ENCODE peak calls at places on chromosome 21, in five cellular contexts. Z is fibroblast of lung, B is GM23338, L is K562, C is astrocyte. D is an unnamed sample.

GRCh38 chr21:38170705-38171682 is 85.8 kb upstream of the KCNJ15 start:
- DNase-seq in Z (peak; percentile 45), B (peak; percentile 16), L (no peak), C (peak; percentile 34), D (no peak)

GRCh38 chr21:44764319-44765230 is 37.0 kb downstream of the UBE2G2 start:
- DNase-seq in Z (no peak), B (no peak), L (peak; percentile 91), C (no peak), D (no peak)

GRCh38 chr21:38095220-38095619 is 161.6 kb upstream of the KCNJ15 start:
- DNase-seq in Z (peak; percentile 16), B (no peak), L (no peak), C (no peak), D (no peak)

GRCh38 chr21:43211085-43212071 is 42.6 kb downstream of the CRYAA start:
- DNase-seq in Z (peak; percentile 8), B (peak; percentile 63), L (no peak), C (no peak), D (peak; percentile 71)

GRCh38 chr21:19343711-19344110 is 940.1 kb upstream of the TMPRSS15 start:
- DNase-seq in Z (no peak), B (no peak), L (no peak), C (no peak), D (no peak)

GRCh38 chr21:35172231-35172630 is 123.1 kb upstream of the RUNX1 start:
- DNase-seq in Z (no peak), B (no peak), L (no peak), C (no peak), D (no peak)

GRCh38 chr21:44013380-44014088 is 1.4 kb downstream of the TRAPPC10 start:
- DNase-seq in Z (no peak), B (peak; percentile 34), L (peak; percentile 15), C (no peak), D (peak; percentile 30)

GRCh38 chr21:17819114-17819877 is at the start of gene C21orf91:
- DNase-seq in Z (peak; percentile 88), B (peak; percentile 82), L (peak; percentile 89), C (peak; percentile 77), D (peak; percentile 93)

GRCh38 chr21:32494946-32495703 is 82.6 kb downstream of the EVA1C start:
- DNase-seq in Z (peak; percentile 89), B (peak; percentile 32), L (peak; percentile 25), C (peak; percentile 90), D (peak; percentile 10)

GRCh38 chr21:24895885-24896734 is 711.2 kb downstream of the MRPL39 start:
- DNase-seq in Z (peak; percentile 42), B (peak; percentile 66), L (no peak), C (peak; percentile 37), D (peak; percentile 6)

GRCh38 chr21:43188712-43189151 is 19.9 kb downstream of the CRYAA start:
- DNase-seq in Z (no peak), B (no peak), L (no peak), C (no peak), D (no peak)

GRCh38 chr21:21722736-21723135 is 724.5 kb downstream of the NCAM2 start:
- DNase-seq in Z (peak; percentile 59), B (no peak), L (no peak), C (peak; percentile 56), D (no peak)

GRCh38 chr21:35738342-35738961 is 321.9 kb downstream of the SETD4 start:
- DNase-seq in Z (peak; percentile 86), B (no peak), L (no peak), C (peak; percentile 84), D (peak; percentile 18)

GRCh38 chr21:44874497-44875331 is 1.2 kb upstream of the PTTG1IP start:
- DNase-seq in Z (no peak), B (peak; percentile 63), L (no peak), C (no peak), D (peak; percentile 43)

GRCh38 chr21:25929859-25930520 is 195.2 kb downstream of the GABPA start:
- DNase-seq in Z (peak; percentile 80), B (peak; percentile 38), L (no peak), C (peak; percentile 75), D (peak; percentile 21)

GRCh38 chr21:25836396-25836795 is 101.6 kb downstream of the GABPA start:
- DNase-seq in Z (peak; percentile 84), B (no peak), L (no peak), C (peak; percentile 78), D (no peak)

GRCh38 chr21:45511661-45512431 is 30.4 kb downstream of the SLC19A1 start:
- DNase-seq in Z (no peak), B (no peak), L (no peak), C (no peak), D (no peak)

GRCh38 chr21:35352787-35353186 is 303.7 kb upstream of the RUNX1 start:
- DNase-seq in Z (peak; percentile 35), B (no peak), L (no peak), C (no peak), D (no peak)

GRCh38 chr21:25385912-25386474 is 221.3 kb downstream of the MRPL39 start:
- DNase-seq in Z (peak; percentile 59), B (peak; percentile 90), L (peak; percentile 49), C (peak; percentile 49), D (peak; percentile 86)

GRCh38 chr21:40840441-40840840 is 6.5 kb downstream of the DSCAM start:
- DNase-seq in Z (peak; percentile 33), B (no peak), L (no peak), C (peak; percentile 16), D (no peak)

GRCh38 chr21:42009831-42010506 is at the start of gene ZBTB21:
- DNase-seq in Z (peak; percentile 93), B (peak; percentile 97), L (peak; percentile 98), C (peak; percentile 89), D (peak; percentile 99)

GRCh38 chr21:42012763-42013329 is 2.7 kb upstream of the ZBTB21 start:
- DNase-seq in Z (no peak), B (no peak), L (no peak), C (no peak), D (no peak)

GRCh38 chr21:42009018-42009830 is 936 bp downstream of the ZBTB21 start:
- DNase-seq in Z (peak; percentile 65), B (peak; percentile 77), L (no peak), C (peak; percentile 61), D (peak; percentile 80)

GRCh38 chr21:42012344-42012743 is 2.2 kb upstream of the ZBTB21 start:
- DNase-seq in Z (no peak), B (no peak), L (no peak), C (no peak), D (no peak)

DNA sequence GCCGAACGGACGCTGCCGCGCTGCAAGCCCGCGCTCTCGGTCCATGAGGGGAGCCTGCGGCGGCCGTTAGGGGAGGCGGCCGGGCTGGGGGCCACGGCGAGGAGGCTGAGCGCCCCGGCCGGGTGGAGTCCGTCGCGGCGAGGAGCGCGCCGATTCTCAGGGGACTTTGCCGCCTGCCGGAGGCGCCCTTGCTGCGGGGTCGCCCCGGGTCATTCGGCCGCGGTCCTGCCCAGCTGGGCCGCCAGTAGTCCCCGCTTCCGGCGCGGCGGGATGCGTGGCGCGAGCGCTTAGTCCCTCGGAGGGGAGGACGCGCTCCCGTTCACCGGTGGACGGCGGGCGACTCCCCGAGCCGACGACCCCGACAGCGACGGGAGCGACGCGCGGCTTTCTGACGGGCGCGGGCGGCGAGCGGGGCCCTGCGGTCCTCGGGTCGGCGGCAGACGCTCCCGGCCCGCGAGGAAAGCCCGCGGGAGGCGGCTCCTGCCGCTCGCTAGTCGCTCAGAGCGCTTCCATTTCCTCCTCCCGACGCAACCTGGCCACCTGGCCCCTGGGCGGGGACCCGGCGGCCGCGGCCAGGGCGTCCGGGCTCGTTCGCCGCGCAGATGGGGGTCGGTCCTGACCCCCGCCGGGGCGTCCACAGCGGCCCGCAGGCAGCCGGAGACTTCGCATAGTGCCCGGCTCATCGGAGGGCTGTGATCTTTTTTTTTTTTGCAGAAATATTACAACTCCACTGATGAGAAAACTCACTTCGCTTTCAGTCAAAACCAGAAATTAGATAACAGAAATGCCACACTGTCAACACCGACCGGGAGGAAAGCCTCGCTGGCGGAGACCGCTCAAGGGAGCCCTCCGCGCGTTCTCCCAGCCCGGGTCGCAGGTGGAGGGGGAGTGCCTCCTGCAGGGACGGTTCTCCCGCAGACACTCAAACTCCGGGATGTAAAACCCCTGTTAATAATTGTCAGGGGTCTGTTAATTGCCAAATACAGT is 640 bp upstream of the ZBTB21 start:
- DNase-seq in Z (peak; percentile 12), B (peak; percentile 55), L (peak; percentile 71), C (peak; percentile 16), D (peak; percentile 58)
- TF ChIP-seq EZH2 in Z (no peak), B (no peak), L (no peak), C (peak; percentile 44), D (no peak)

GRCh38 chr21:39715804-39716397 is 29.1 kb upstream of the IGSF5 start:
- DNase-seq in Z (peak; percentile 21), B (peak; percentile 81), L (peak; percentile 64), C (no peak), D (peak; percentile 73)

GRCh38 chr21:39721885-39722284 is 23.1 kb upstream of the IGSF5 start:
- DNase-seq in Z (no peak), B (no peak), L (no peak), C (no peak), D (peak; percentile 30)

GRCh38 chr21:39726133-39726532 is 18.9 kb upstream of the IGSF5 start:
- DNase-seq in Z (no peak), B (peak; percentile 10), L (no peak), C (no peak), D (no peak)

GRCh38 chr21:39724944-39725343 is 20.0 kb upstream of the IGSF5 start:
- DNase-seq in Z (no peak), B (no peak), L (no peak), C (no peak), D (no peak)

DNA sequence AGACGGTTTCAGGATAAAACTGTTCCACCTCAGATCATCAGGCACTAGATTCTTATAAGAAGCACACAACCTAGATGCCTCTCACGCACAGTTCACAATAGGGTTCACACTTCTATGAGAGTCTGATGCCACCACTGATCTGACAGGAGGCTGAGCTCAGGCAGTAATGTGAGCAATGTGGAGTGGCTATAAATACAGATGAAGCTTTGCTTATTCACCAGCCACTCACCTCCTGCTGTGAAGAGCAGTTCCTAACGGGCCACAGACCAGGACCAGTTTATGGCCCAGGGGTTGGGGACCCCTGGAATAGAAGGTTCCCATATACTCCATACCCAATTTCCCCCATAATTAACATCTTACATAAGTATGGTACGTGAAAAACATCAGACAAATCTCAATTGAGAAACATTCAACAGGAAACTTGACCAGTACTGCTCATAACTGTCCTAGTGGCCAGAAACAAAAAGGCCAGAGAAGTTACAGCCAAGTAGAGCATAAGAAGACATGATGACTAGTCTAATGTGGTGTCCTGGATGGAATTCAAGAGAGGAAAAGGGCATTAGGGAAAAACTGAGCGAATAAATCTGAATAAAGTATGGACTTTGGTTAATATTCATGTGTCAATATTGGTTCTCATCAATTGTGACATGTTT is 24.7 kb upstream of the IGSF5 start:
- DNase-seq in Z (peak; percentile 15), B (peak; percentile 6), L (no peak), C (no peak), D (no peak)
- H3K4me3 ChIP-seq in Z (no peak overlapping the region), B (no peak overlapping the region), L (no peak overlapping the region), C (no peak overlapping the region), D (no peak overlapping the region)

GRCh38 chr21:29434081-29434480 is 135.4 kb downstream of the BACH1 start:
- DNase-seq in Z (no peak), B (no peak), L (no peak), C (no peak), D (no peak)
- TF ChIP-seq CTCF in Z (no peak), B (no peak), L (no peak), C (no peak), D (no peak)

GRCh38 chr21:37009740-37010341 is 3.3 kb downstream of the RIPPLY3 start:
- DNase-seq in Z (peak; percentile 80), B (peak; percentile 94), L (peak; percentile 86), C (peak; percentile 68), D (peak; percentile 91)

GRCh38 chr21:37006243-37006520 is 320 bp upstream of the RIPPLY3 start:
- DNase-seq in Z (no peak), B (no peak), L (no peak), C (no peak), D (peak; percentile 21)

GRCh38 chr21:37005548-37006242 is 807 bp upstream of the RIPPLY3 start:
- DNase-seq in Z (no peak), B (peak; percentile 77), L (no peak), C (no peak), D (no peak)

GRCh38 chr21:37008705-37009104 is 2.2 kb downstream of the RIPPLY3 start:
- DNase-seq in Z (no peak), B (peak; percentile 35), L (no peak), C (no peak), D (no peak)

GRCh38 chr21:37006521-37007291 is at the start of gene RIPPLY3:
- DNase-seq in Z (peak; percentile 28), B (peak; percentile 75), L (no peak), C (peak; percentile 19), D (peak; percentile 50)
- TF ChIP-seq EZH2 in Z (no peak), B (peak; percentile 40), L (no peak), C (no peak), D (no peak)

D was measured in hepatocyte.